ENCODE peak calls at places on chromosomes 16 and 17, in six cellular contexts. One of them, this sample, is unnamed.

GRCh38 chr16:89574681-89575246 is 794 bp upstream of the CPNE7 start:
- DNase-seq in prostate gland: no peak
- DNase-seq in CD8-positive, alpha-beta T cell: peak
- DNase-seq in endothelial cell: peak
- DNase-seq in breast epithelium: no peak
- DNase-seq in endothelial cell of umbilical vein: peak
- DNase-seq in this sample: peak

GRCh38 chr16:85168732-85169256 is 56.5 kb upstream of the CIBAR2 start:
- DNase-seq in prostate gland: no peak
- DNase-seq in CD8-positive, alpha-beta T cell: no peak
- DNase-seq in endothelial cell: no peak
- DNase-seq in breast epithelium: no peak
- DNase-seq in endothelial cell of umbilical vein: no peak
- DNase-seq in this sample: no peak

GRCh38 chr16:19223235-19223847 is 55.3 kb downstream of the SYT17 start:
- DNase-seq in prostate gland: no peak
- DNase-seq in CD8-positive, alpha-beta T cell: no peak
- DNase-seq in endothelial cell: peak
- DNase-seq in breast epithelium: no peak
- DNase-seq in endothelial cell of umbilical vein: peak
- DNase-seq in this sample: no peak

GRCh38 chr17:49482144-49482817 is 12.8 kb upstream of the NGFR start:
- DNase-seq in prostate gland: no peak
- DNase-seq in CD8-positive, alpha-beta T cell: no peak
- DNase-seq in endothelial cell: no peak
- DNase-seq in breast epithelium: no peak
- DNase-seq in endothelial cell of umbilical vein: no peak
- DNase-seq in this sample: no peak

GRCh38 chr16:30649725-30650368 is 913 bp upstream of the PRR14 start:
- DNase-seq in prostate gland: no peak
- DNase-seq in CD8-positive, alpha-beta T cell: no peak
- DNase-seq in endothelial cell: no peak
- DNase-seq in breast epithelium: no peak
- DNase-seq in endothelial cell of umbilical vein: no peak
- DNase-seq in this sample: no peak

GRCh38 chr16:83925095-83925905 is 26.4 kb downstream of the MLYCD start:
- DNase-seq in prostate gland: no peak
- DNase-seq in CD8-positive, alpha-beta T cell: no peak
- DNase-seq in endothelial cell: no peak
- DNase-seq in breast epithelium: no peak
- DNase-seq in endothelial cell of umbilical vein: no peak
- DNase-seq in this sample: no peak

GRCh38 chr17:72642720-72643119 is 449.8 kb downstream of the SLC39A11 start:
- DNase-seq in prostate gland: no peak
- DNase-seq in CD8-positive, alpha-beta T cell: no peak
- DNase-seq in endothelial cell: no peak
- DNase-seq in breast epithelium: no peak
- DNase-seq in endothelial cell of umbilical vein: no peak
- DNase-seq in this sample: no peak

GRCh38 chr17:72523491-72523890 is 402.7 kb downstream of the SOX9 start:
- DNase-seq in prostate gland: no peak
- DNase-seq in CD8-positive, alpha-beta T cell: no peak
- DNase-seq in endothelial cell: no peak
- DNase-seq in breast epithelium: no peak
- DNase-seq in endothelial cell of umbilical vein: no peak
- DNase-seq in this sample: no peak

GRCh38 chr16:64088838-64089237 is 1033.0 kb downstream of the CDH11 start:
- DNase-seq in prostate gland: no peak
- DNase-seq in CD8-positive, alpha-beta T cell: no peak
- DNase-seq in endothelial cell: no peak
- DNase-seq in breast epithelium: no peak
- DNase-seq in endothelial cell of umbilical vein: no peak
- DNase-seq in this sample: no peak

GRCh38 chr16:64085291-64085690 is 1036.6 kb downstream of the CDH11 start:
- DNase-seq in prostate gland: no peak
- DNase-seq in CD8-positive, alpha-beta T cell: no peak
- DNase-seq in endothelial cell: no peak
- DNase-seq in breast epithelium: no peak
- DNase-seq in endothelial cell of umbilical vein: no peak
- DNase-seq in this sample: no peak

GRCh38 chr16:64092284-64092683 is 1029.6 kb downstream of the CDH11 start:
- DNase-seq in prostate gland: no peak
- DNase-seq in CD8-positive, alpha-beta T cell: no peak
- DNase-seq in endothelial cell: no peak
- DNase-seq in breast epithelium: no peak
- DNase-seq in endothelial cell of umbilical vein: no peak
- DNase-seq in this sample: no peak

GRCh38 chr16:64090327-64090726 is 1031.5 kb downstream of the CDH11 start:
- DNase-seq in prostate gland: no peak
- DNase-seq in CD8-positive, alpha-beta T cell: no peak
- DNase-seq in endothelial cell: no peak
- DNase-seq in breast epithelium: no peak
- DNase-seq in endothelial cell of umbilical vein: no peak
- DNase-seq in this sample: no peak

DNA sequence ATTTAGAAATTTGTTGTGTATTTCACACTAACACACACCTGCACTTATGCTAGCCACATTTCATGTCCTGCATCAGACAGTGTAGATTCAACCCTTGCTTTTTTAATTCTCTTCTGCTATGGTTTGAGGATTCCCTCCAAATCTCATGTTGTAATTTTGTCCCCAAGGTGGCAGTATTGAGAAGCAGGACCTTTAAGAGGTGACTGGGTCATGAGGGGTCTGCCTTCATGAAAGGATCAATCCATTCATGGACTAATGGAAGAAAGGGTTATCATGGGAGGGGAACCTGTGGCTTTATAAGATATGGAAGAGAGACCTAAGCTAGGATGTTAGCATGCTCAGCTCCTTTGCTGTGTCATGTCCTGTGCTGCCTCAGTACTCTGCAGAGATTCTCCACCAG is 1032.2 kb downstream of the CDH11 start:
- DNase-seq in prostate gland: no peak
- DNase-seq in CD8-positive, alpha-beta T cell: no peak
- DNase-seq in endothelial cell: peak
- DNase-seq in breast epithelium: no peak
- DNase-seq in endothelial cell of umbilical vein: peak
- DNase-seq in this sample: no peak
- TF ChIP-seq CTCF in prostate gland: no peak
- TF ChIP-seq CTCF in CD8-positive, alpha-beta T cell: no peak
- TF ChIP-seq CTCF in endothelial cell: peak
- TF ChIP-seq CTCF in breast epithelium: no peak
- TF ChIP-seq CTCF in endothelial cell of umbilical vein: peak
- TF ChIP-seq CTCF in this sample: peak

DNA sequence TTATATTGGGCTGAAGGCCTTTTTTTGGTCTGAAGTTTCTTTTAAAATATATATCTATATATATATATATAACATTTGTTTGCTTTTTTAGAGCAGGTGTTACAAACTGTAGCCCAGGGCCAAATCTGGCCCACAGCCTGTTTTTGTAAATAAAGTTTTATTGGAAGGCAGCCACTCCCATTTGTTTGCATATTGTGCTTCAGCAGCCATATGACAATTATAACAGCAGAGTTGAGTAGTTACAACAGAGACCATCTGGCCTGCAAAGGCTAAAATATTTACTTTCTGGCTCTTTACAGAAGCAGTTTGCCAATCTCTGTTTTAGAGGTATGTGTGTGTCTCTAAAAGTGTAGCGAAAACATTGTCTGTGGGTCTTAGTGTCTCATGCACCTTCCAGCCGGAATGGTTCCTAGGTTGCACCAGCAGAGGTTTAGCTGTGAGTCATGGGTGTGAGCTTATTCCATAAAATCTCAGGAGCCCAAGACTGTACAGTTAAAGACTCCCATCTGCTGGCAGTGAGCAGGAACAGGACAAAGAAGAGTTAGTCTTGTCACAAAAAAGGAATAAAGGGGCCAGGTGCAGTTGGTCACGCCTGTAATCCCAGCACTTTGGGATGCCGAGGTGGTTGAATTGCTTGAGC is 23.8 kb downstream of the LCMT1 start:
- DNase-seq in prostate gland: no peak
- DNase-seq in CD8-positive, alpha-beta T cell: no peak
- DNase-seq in endothelial cell: no peak
- DNase-seq in breast epithelium: no peak
- DNase-seq in endothelial cell of umbilical vein: no peak
- DNase-seq in this sample: no peak
- TF ChIP-seq CTCF in prostate gland: no peak
- TF ChIP-seq CTCF in CD8-positive, alpha-beta T cell: no peak
- TF ChIP-seq CTCF in endothelial cell: no peak
- TF ChIP-seq CTCF in breast epithelium: no peak
- TF ChIP-seq CTCF in endothelial cell of umbilical vein: no peak
- TF ChIP-seq CTCF in this sample: no peak

DNA sequence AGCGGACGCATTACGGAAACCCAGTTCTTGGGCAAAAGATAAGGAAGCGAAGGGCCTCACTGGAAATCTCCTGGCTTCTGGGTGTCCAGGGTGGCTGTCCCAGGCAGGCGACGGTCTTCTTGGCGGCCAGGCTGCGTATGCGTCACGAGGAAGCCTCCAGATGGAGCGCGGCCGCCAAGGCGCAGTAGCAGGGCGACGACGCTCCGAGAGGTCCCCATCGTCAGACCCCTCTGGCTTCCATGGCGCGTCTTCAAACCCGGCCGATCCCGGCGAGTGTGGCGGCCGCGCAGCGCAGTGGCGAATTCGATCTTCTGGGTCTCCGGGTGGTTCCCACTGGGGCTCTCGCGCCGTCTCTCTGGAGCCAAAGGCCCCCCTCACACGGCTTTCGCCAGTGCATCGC is 13.8 kb upstream of the ANKRD40CL start:
- DNase-seq in prostate gland: no peak
- DNase-seq in CD8-positive, alpha-beta T cell: no peak
- DNase-seq in endothelial cell: no peak
- DNase-seq in breast epithelium: no peak
- DNase-seq in endothelial cell of umbilical vein: no peak
- DNase-seq in this sample: no peak
- TF ChIP-seq CTCF in prostate gland: no peak
- TF ChIP-seq CTCF in CD8-positive, alpha-beta T cell: no peak
- TF ChIP-seq CTCF in endothelial cell: no peak
- TF ChIP-seq CTCF in breast epithelium: no peak
- TF ChIP-seq CTCF in endothelial cell of umbilical vein: no peak
- TF ChIP-seq CTCF in this sample: no peak

GRCh38 chr16:48901712-48902374 is 291.9 kb upstream of the N4BP1 start:
- DNase-seq in prostate gland: no peak
- DNase-seq in CD8-positive, alpha-beta T cell: no peak
- DNase-seq in endothelial cell: peak
- DNase-seq in breast epithelium: no peak
- DNase-seq in endothelial cell of umbilical vein: no peak
- DNase-seq in this sample: no peak
- TF ChIP-seq CTCF in prostate gland: no peak
- TF ChIP-seq CTCF in CD8-positive, alpha-beta T cell: no peak
- TF ChIP-seq CTCF in endothelial cell: peak
- TF ChIP-seq CTCF in breast epithelium: no peak
- TF ChIP-seq CTCF in endothelial cell of umbilical vein: no peak
- TF ChIP-seq CTCF in this sample: peak

GRCh38 chr17:58630883-58631522 is 60.8 kb downstream of the TEX14 start:
- DNase-seq in prostate gland: peak
- DNase-seq in CD8-positive, alpha-beta T cell: peak
- DNase-seq in endothelial cell: peak
- DNase-seq in breast epithelium: no peak
- DNase-seq in endothelial cell of umbilical vein: no peak
- DNase-seq in this sample: no peak

GRCh38 chr17:58626905-58627304 is 64.9 kb downstream of the TEX14 start:
- DNase-seq in prostate gland: no peak
- DNase-seq in CD8-positive, alpha-beta T cell: no peak
- DNase-seq in endothelial cell: no peak
- DNase-seq in breast epithelium: no peak
- DNase-seq in endothelial cell of umbilical vein: no peak
- DNase-seq in this sample: no peak

GRCh38 chr17:58637011-58637570 is 54.8 kb downstream of the TEX14 start:
- DNase-seq in prostate gland: no peak
- DNase-seq in CD8-positive, alpha-beta T cell: no peak
- DNase-seq in endothelial cell: no peak
- DNase-seq in breast epithelium: no peak
- DNase-seq in endothelial cell of umbilical vein: no peak
- DNase-seq in this sample: no peak

GRCh38 chr17:58632324-58633314 is 59.2 kb downstream of the TEX14 start:
- DNase-seq in prostate gland: no peak
- DNase-seq in CD8-positive, alpha-beta T cell: no peak
- DNase-seq in endothelial cell: no peak
- DNase-seq in breast epithelium: no peak
- DNase-seq in endothelial cell of umbilical vein: no peak
- DNase-seq in this sample: no peak

DNA sequence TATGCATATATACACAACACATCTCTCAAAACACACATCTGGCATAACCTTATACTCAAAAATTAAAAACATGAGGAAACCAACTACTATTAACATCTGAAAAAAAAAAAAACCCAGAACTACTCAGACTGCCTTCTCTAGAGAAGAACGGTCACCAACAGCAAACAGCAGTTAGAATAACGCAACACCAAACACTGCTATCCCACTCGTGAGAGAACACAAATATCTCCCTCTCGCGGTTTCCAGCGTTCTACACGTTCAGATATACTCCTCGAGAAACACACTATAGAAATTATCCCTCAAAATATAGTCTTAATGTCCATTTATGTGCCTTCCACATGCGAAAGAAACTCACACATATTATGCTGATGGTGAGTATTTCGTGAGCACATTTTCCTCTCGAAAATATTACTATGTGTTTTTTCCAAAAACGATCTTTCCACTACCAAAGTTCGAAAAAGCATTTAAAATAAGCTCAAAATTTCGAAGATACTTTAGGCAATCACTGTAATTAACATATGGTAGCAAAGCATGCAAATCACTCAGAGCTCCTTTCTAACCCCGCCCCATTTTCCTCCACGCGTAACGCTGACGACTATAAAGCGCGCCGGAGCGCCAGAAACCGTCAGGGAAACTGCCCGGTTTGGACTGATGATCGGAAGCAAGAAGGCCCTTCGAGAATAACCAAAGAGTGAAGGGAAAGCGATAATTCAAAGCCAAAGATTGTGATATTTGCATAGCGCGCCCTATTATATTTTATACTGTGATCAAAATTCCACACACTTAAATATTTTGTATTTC is 60.1 kb downstream of the TEX14 start:
- DNase-seq in prostate gland: peak
- DNase-seq in CD8-positive, alpha-beta T cell: peak
- DNase-seq in endothelial cell: peak
- DNase-seq in breast epithelium: peak
- DNase-seq in endothelial cell of umbilical vein: peak
- DNase-seq in this sample: peak
- TF ChIP-seq CTCF in prostate gland: peak
- TF ChIP-seq CTCF in CD8-positive, alpha-beta T cell: no peak
- TF ChIP-seq CTCF in endothelial cell: no peak
- TF ChIP-seq CTCF in breast epithelium: peak
- TF ChIP-seq CTCF in endothelial cell of umbilical vein: peak
- TF ChIP-seq CTCF in this sample: peak

This sample was measured in progenitor cell of endocrine pancreas.